ENCODE peak calls at places on chromosomes 1 and 21, in four cellular contexts. One of them, this sample, is unnamed.

GRCh38 chr1:62180649-62181048 is 14.0 kb upstream of the L1TD1 start:
- DNase-seq in fibroblast of villous mesenchyme: no peak
- DNase-seq in AG09319: no peak
- DNase-seq in Kasumi-1: no peak
- DNase-seq in this sample: no peak

GRCh38 chr1:87833158-87833557 is 504.5 kb downstream of the LMO4 start:
- DNase-seq in fibroblast of villous mesenchyme: no peak
- DNase-seq in AG09319: no peak
- DNase-seq in Kasumi-1: no peak
- DNase-seq in this sample: no peak

GRCh38 chr1:75673399-75673798 is 51.1 kb upstream of the ACADM start:
- DNase-seq in fibroblast of villous mesenchyme: no peak
- DNase-seq in AG09319: no peak
- DNase-seq in Kasumi-1: no peak
- DNase-seq in this sample: no peak

GRCh38 chr1:25875154-25875855 is at the start of gene PAQR7:
- DNase-seq in fibroblast of villous mesenchyme: peak
- DNase-seq in AG09319: peak
- DNase-seq in Kasumi-1: peak
- DNase-seq in this sample: peak

GRCh38 chr21:21383126-21383525 is 384.9 kb downstream of the NCAM2 start:
- DNase-seq in fibroblast of villous mesenchyme: peak
- DNase-seq in AG09319: no peak
- DNase-seq in Kasumi-1: no peak
- DNase-seq in this sample: peak

GRCh38 chr1:154783976-154784375 is 86.1 kb downstream of the KCNN3 start:
- DNase-seq in fibroblast of villous mesenchyme: no peak
- DNase-seq in AG09319: no peak
- DNase-seq in Kasumi-1: no peak
- DNase-seq in this sample: no peak

GRCh38 chr1:36327421-36328087 is 4.1 kb upstream of the EVA1B start:
- DNase-seq in fibroblast of villous mesenchyme: peak
- DNase-seq in AG09319: no peak
- DNase-seq in Kasumi-1: no peak
- DNase-seq in this sample: no peak

GRCh38 chr21:45916011-45916840 is 65.3 kb upstream of the COL6A1 start:
- DNase-seq in fibroblast of villous mesenchyme: no peak
- DNase-seq in AG09319: no peak
- DNase-seq in Kasumi-1: no peak
- DNase-seq in this sample: no peak

GRCh38 chr1:20440785-20441200 is 45.2 kb downstream of the CAMK2N1 start:
- DNase-seq in fibroblast of villous mesenchyme: peak
- DNase-seq in AG09319: no peak
- DNase-seq in Kasumi-1: peak
- DNase-seq in this sample: peak

GRCh38 chr1:21534674-21535378 is 25.6 kb downstream of the ALPL start:
- DNase-seq in fibroblast of villous mesenchyme: peak
- DNase-seq in AG09319: no peak
- DNase-seq in Kasumi-1: peak
- DNase-seq in this sample: peak

GRCh38 chr21:46077674-46078101 is 20.2 kb upstream of the COL6A2 start:
- DNase-seq in fibroblast of villous mesenchyme: no peak
- DNase-seq in AG09319: no peak
- DNase-seq in Kasumi-1: no peak
- DNase-seq in this sample: no peak

GRCh38 chr1:9883585-9884449 is 26.3 kb downstream of the CTNNBIP1 start:
- DNase-seq in fibroblast of villous mesenchyme: no peak
- DNase-seq in AG09319: no peak
- DNase-seq in Kasumi-1: no peak
- DNase-seq in this sample: no peak

GRCh38 chr21:21163904-21164303 is 165.7 kb downstream of the NCAM2 start:
- DNase-seq in fibroblast of villous mesenchyme: peak
- DNase-seq in AG09319: peak
- DNase-seq in Kasumi-1: peak
- DNase-seq in this sample: peak

GRCh38 chr1:56626546-56626945 is 18.6 kb upstream of the PRKAA2 start:
- DNase-seq in fibroblast of villous mesenchyme: no peak
- DNase-seq in AG09319: no peak
- DNase-seq in Kasumi-1: no peak
- DNase-seq in this sample: peak

GRCh38 chr1:34477632-34478141 is 277.2 kb upstream of the GJB5 start:
- DNase-seq in fibroblast of villous mesenchyme: no peak
- DNase-seq in AG09319: no peak
- DNase-seq in Kasumi-1: no peak
- DNase-seq in this sample: no peak

This sample was measured in fibroblast of gingiva.